ENCODE peak calls at places on chromosomes 12 and 14, in eight cellular contexts. C is GM23338, S is PC-3, M is SK-N-SH, J is neural progenitor cell, Z is HCT116, X is MM.1S, G is OCI-LY7. O is an unnamed sample.

GRCh38 chr14:87148655-87149054 is 844.3 kb downstream of the GALC start:
- DNase-seq in C (peak; percentile 18), S (no peak), M (no peak), J (no peak), Z (no peak), X (no peak), G (no peak), O (no peak)

GRCh38 chr14:38808734-38809455 is 294.1 kb downstream of the SEC23A start:
- DNase-seq in C (peak; percentile 17), S (peak; percentile 16), M (no peak), J (no peak), Z (peak; percentile 1), X (no peak), G (no peak), O (peak; percentile 55)

GRCh38 chr14:72476657-72477499 is 417.0 kb downstream of the DPF3 start:
- DNase-seq in C (peak; percentile 11), S (no peak), M (no peak), J (no peak), Z (peak; percentile 76), X (peak; percentile 87), G (peak; percentile 2), O (peak; percentile 20)

GRCh38 chr12:92331383-92331782 is 185.7 kb upstream of the BTG1 start:
- DNase-seq in C (peak; percentile 3), S (no peak), M (no peak), J (peak; percentile 38), Z (no peak), X (no peak), G (no peak), O (peak; percentile 8)

GRCh38 chr14:103129301-103130016 is 6.2 kb downstream of the TNFAIP2 start:
- DNase-seq in C (no peak), S (peak; percentile 81), M (peak; percentile 41), J (no peak), Z (no peak), X (no peak), G (no peak), O (no peak)

GRCh38 chr12:103712191-103712590 is 125.1 kb downstream of the STAB2 start:
- DNase-seq in C (no peak), S (no peak), M (no peak), J (no peak), Z (no peak), X (no peak), G (no peak), O (no peak)

GRCh38 chr12:25005376-25005775 is 56.5 kb upstream of the BCAT1 start:
- DNase-seq in C (no peak), S (no peak), M (no peak), J (no peak), Z (no peak), X (no peak), G (peak; percentile 76), O (no peak)

GRCh38 chr12:52837341-52837741 is 3.2 kb upstream of the KRT79 start:
- DNase-seq in C (no peak), S (peak; percentile 64), M (no peak), J (no peak), Z (no peak), X (no peak), G (no peak), O (peak; percentile 46)

GRCh38 chr12:109125791-109126190 is 9.4 kb downstream of the ACACB start:
- DNase-seq in C (no peak), S (no peak), M (no peak), J (no peak), Z (no peak), X (no peak), G (no peak), O (no peak)

GRCh38 chr12:59834659-59835474 is 239.0 kb downstream of the SLC16A7 start:
- DNase-seq in C (peak; percentile 75), S (peak; percentile 64), M (peak; percentile 9), J (peak; percentile 31), Z (peak; percentile 13), X (no peak), G (peak; percentile 38), O (peak; percentile 37)

DNA sequence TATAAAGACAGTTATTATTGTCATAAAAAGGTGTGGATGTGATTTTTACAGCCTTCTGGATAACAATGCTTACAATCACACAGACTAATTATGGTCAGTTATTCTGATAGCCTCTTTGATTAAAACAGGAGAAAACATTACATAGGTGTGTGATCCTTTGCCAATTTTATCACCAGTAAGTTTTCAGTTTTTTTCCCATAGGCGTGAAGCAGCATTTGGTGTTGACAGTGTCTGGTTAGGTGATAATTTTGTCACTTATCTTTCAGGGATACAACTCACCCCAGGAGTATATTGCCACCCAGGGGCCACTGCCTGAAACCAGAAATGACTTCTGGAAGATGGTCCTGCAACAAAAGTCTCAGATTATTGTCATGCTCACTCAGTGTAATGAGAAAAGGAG is 208.8 kb downstream of the EPS8 start:
- DNase-seq in C (no peak), S (no peak), M (no peak), J (no peak), Z (no peak), X (no peak), G (peak; percentile 14), O (no peak)
- TF ChIP-seq CTCF in C (peak; percentile 12), S (no peak), M (no peak), J (no peak), Z (peak; percentile 5), X (no peak), G (peak; percentile 43), O (no peak)

GRCh38 chr12:47813491-47814196 is 6.1 kb downstream of the HDAC7 start:
- DNase-seq in C (peak; percentile 57), S (no peak), M (no peak), J (peak; percentile 53), Z (no peak), X (peak; percentile 88), G (peak; percentile 89), O (no peak)

GRCh38 chr12:47814539-47815170 is 5.0 kb downstream of the HDAC7 start:
- DNase-seq in C (no peak), S (no peak), M (no peak), J (no peak), Z (no peak), X (no peak), G (no peak), O (no peak)

GRCh38 chr12:47811581-47812484 is 7.9 kb downstream of the HDAC7 start:
- DNase-seq in C (no peak), S (no peak), M (no peak), J (no peak), Z (no peak), X (no peak), G (peak; percentile 23), O (no peak)

GRCh38 chr12:47811070-47811391 is 8.7 kb downstream of the HDAC7 start:
- DNase-seq in C (peak; percentile 43), S (no peak), M (no peak), J (no peak), Z (no peak), X (no peak), G (no peak), O (no peak)

GRCh38 chr12:47812797-47813490 is 6.8 kb downstream of the HDAC7 start:
- DNase-seq in C (peak; percentile 95), S (peak; percentile 72), M (no peak), J (peak; percentile 89), Z (no peak), X (peak; percentile 98), G (peak; percentile 96), O (peak; percentile 96)
- TF ChIP-seq EZH2phosphoT487 in C (no peak), S (no peak), M (no peak), J (no peak), Z (no peak), X (no peak), G (no peak), O (no peak)

GRCh38 chr12:11651377-11651776 is 1.9 kb downstream of the ETV6 start:
- DNase-seq in C (no peak), S (no peak), M (no peak), J (no peak), Z (no peak), X (no peak), G (no peak), O (no peak)

GRCh38 chr12:11650279-11650696 is 814 bp downstream of the ETV6 start:
- DNase-seq in C (peak; percentile 62), S (no peak), M (peak; percentile 56), J (peak; percentile 79), Z (no peak), X (no peak), G (no peak), O (no peak)

GRCh38 chr12:11650697-11651281 is 1.3 kb downstream of the ETV6 start:
- DNase-seq in C (no peak), S (peak; percentile 38), M (peak; percentile 37), J (peak; percentile 33), Z (no peak), X (peak; percentile 48), G (peak; percentile 57), O (peak; percentile 32)

GRCh38 chr12:11652351-11653040 is 3.0 kb downstream of the ETV6 start:
- DNase-seq in C (peak; percentile 18), S (peak; percentile 19), M (no peak), J (peak; percentile 18), Z (no peak), X (no peak), G (peak; percentile 50), O (peak; percentile 20)

DNA sequence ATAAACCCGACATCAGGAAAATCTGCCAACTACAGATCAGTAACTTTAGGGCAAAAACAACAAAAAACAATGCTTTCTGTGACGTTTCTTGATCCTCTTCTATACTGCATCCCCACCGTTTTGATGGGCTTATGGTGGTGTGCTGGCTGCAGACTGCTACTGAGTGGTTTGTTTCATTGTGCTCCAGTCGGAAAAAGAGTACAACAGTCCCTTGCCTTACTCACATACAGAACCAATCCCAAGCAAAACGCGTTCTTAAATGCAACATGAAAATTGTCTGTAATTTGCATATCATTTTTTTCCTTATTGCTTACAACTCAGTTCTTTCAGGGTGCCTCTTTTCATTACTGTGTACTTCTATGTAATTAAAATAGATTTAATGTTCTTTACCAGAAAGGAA is 2.3 kb downstream of the ETV6 start:
- DNase-seq in C (no peak), S (peak; percentile 18), M (no peak), J (no peak), Z (no peak), X (no peak), G (peak; percentile 39), O (no peak)
- H3K27ac ChIP-seq in C (peak overlapping the region; percentile 62), S (no peak overlapping the region), M (peak overlapping the region; percentile 16), J (no peak overlapping the region), Z (no peak overlapping the region), X (peak overlapping the region; percentile 11), G (peak overlapping the region; percentile 79), O (peak overlapping the region; percentile 97)

DNA sequence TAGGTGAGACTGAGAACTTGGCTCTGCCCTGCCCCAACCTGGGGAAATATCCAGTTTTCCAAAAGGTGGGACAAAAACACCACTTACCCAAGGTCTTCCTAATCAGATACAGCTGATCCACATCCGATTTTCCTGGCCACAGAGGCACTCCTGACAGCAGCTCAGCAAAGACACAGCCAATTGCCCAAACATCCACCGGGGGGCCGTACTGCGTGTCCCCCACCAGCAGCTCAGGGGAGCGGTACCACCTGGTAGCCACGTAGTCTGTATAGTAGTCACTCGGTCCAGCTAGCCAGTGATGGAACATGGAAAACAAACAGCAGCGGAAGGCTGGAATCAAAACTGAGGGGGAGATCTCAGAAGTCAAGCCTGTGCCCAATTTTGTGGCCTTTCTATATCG is 28.8 kb downstream of the DMAC2L start:
- DNase-seq in C (peak; percentile 68), S (no peak), M (peak; percentile 32), J (peak; percentile 47), Z (no peak), X (no peak), G (peak; percentile 14), O (no peak)
- TF ChIP-seq CTCF in C (peak; percentile 58), S (peak; percentile 50), M (peak; percentile 42), J (peak; percentile 45), Z (no peak), X (no peak), G (peak; percentile 68), O (no peak)